ENCODE peak calls at places on chromosome 1, in six cellular contexts. One of them, this sample, is unnamed.

GRCh38 chr1:236072001-236072400 is 7.1 kb upstream of the NID1 start:
- DNase-seq in glomerular endothelial cell: no peak
- DNase-seq in endothelial cell: no peak
- DNase-seq in T follicular helper cell: no peak
- DNase-seq in AG20443: no peak
- DNase-seq in cardiac fibroblast: no peak
- DNase-seq in this sample: no peak

GRCh38 chr1:110893908-110894490 is 21.1 kb downstream of the CD53 start:
- DNase-seq in cardiac fibroblast: no peak
- DNase-seq in AG20443: no peak
- DNase-seq in endothelial cell: no peak
- DNase-seq in glomerular endothelial cell: no peak
- DNase-seq in T follicular helper cell: no peak
- DNase-seq in this sample: no peak

GRCh38 chr1:108854226-108855019 is 2.5 kb downstream of the AKNAD1 start:
- DNase-seq in endothelial cell: no peak
- DNase-seq in glomerular endothelial cell: no peak
- DNase-seq in AG20443: peak
- DNase-seq in T follicular helper cell: no peak
- DNase-seq in cardiac fibroblast: peak
- DNase-seq in this sample: no peak

GRCh38 chr1:115107501-115108260 is 18.4 kb upstream of the TSPAN2 start:
- DNase-seq in AG20443: peak
- DNase-seq in endothelial cell: no peak
- DNase-seq in cardiac fibroblast: peak
- DNase-seq in glomerular endothelial cell: no peak
- DNase-seq in T follicular helper cell: no peak
- DNase-seq in this sample: no peak

GRCh38 chr1:19166066-19166465 is 44.0 kb downstream of the UBR4 start:
- DNase-seq in T follicular helper cell: no peak
- DNase-seq in glomerular endothelial cell: no peak
- DNase-seq in AG20443: no peak
- DNase-seq in endothelial cell: no peak
- DNase-seq in cardiac fibroblast: no peak
- DNase-seq in this sample: no peak

GRCh38 chr1:48035371-48036141 is 38.4 kb upstream of the TRABD2B start:
- DNase-seq in AG20443: no peak
- DNase-seq in T follicular helper cell: no peak
- DNase-seq in glomerular endothelial cell: no peak
- DNase-seq in cardiac fibroblast: no peak
- DNase-seq in endothelial cell: no peak
- DNase-seq in this sample: no peak

GRCh38 chr1:156407344-156407743 is 38.3 kb downstream of the RHBG start:
- DNase-seq in cardiac fibroblast: no peak
- DNase-seq in AG20443: no peak
- DNase-seq in endothelial cell: no peak
- DNase-seq in glomerular endothelial cell: no peak
- DNase-seq in T follicular helper cell: no peak
- DNase-seq in this sample: no peak

GRCh38 chr1:94873520-94874351 is 53.2 kb downstream of the CNN3 start:
- DNase-seq in T follicular helper cell: no peak
- DNase-seq in glomerular endothelial cell: no peak
- DNase-seq in cardiac fibroblast: peak
- DNase-seq in AG20443: peak
- DNase-seq in endothelial cell: no peak
- DNase-seq in this sample: no peak